ENCODE peak calls at places on chromosome 14, in nine cellular contexts. C, D, Y, P, O, A, Z, X and T are unnamed samples.

GRCh38 chr14:94636744-94637412 is 24.7 kb downstream of the SERPINA3 start:
- DNase-seq in C (no peak), D (no peak), Y (no peak), P (no peak), O (no peak), A (no peak), Z (peak; percentile 22), X (no peak), T (peak; percentile 2)

GRCh38 chr14:21074398-21075272 is 4.5 kb downstream of the ARHGEF40 start:
- DNase-seq in C (no peak), D (no peak), Y (no peak), P (no peak), O (no peak), A (no peak), Z (no peak), X (no peak), T (no peak)

GRCh38 chr14:68657300-68658028 is 135.4 kb downstream of the ZFP36L1 start:
- DNase-seq in C (no peak), D (no peak), Y (no peak), P (no peak), O (no peak), A (no peak), Z (no peak), X (no peak), T (no peak)

GRCh38 chr14:93132472-93133065 is 16.8 kb upstream of the ITPK1 start:
- DNase-seq in C (no peak), D (no peak), Y (peak; percentile 7), P (peak; percentile 59), O (no peak), A (peak; percentile 44), Z (peak; percentile 58), X (no peak), T (peak; percentile 50)

GRCh38 chr14:71140157-71140556 is 232.9 kb downstream of the PCNX1 start:
- DNase-seq in C (no peak), D (no peak), Y (no peak), P (no peak), O (no peak), A (no peak), Z (no peak), X (no peak), T (no peak)

GRCh38 chr14:93986972-93987371 is 10.1 kb upstream of the CCDC197 start:
- DNase-seq in C (no peak), D (no peak), Y (no peak), P (peak; percentile 36), O (no peak), A (no peak), Z (no peak), X (peak; percentile 61), T (no peak)

GRCh38 chr14:80212025-80212402 is 710 bp upstream of the DIO2 start:
- DNase-seq in C (no peak), D (no peak), Y (peak; percentile 90), P (no peak), O (no peak), A (peak; percentile 39), Z (peak; percentile 9), X (no peak), T (peak; percentile 49)

GRCh38 chr14:30559638-30560071 is 697 bp downstream of the G2E3 start:
- DNase-seq in C (no peak), D (no peak), Y (peak; percentile 74), P (peak; percentile 66), O (no peak), A (peak; percentile 53), Z (peak; percentile 56), X (no peak), T (peak; percentile 49)

GRCh38 chr14:57390806-57391562 is 598 bp downstream of the NAA30 start:
- DNase-seq in C (peak; percentile 16), D (peak; percentile 15), Y (peak; percentile 26), P (peak; percentile 38), O (peak; percentile 82), A (peak; percentile 63), Z (peak; percentile 17), X (peak; percentile 35), T (peak; percentile 50)